ENCODE peak calls at places on chromosomes 5 and 9, in four cellular contexts. One of them, this sample, is unnamed.

GRCh38 chr9:91451431-91452270 is 28.0 kb upstream of the NFIL3 start:
- DNase-seq in MM.1S: no peak
- DNase-seq in astrocyte of the spinal cord: no peak
- DNase-seq in left lung: no peak
- DNase-seq in this sample: no peak

GRCh38 chr5:122051569-122051968 is 26.5 kb downstream of the LOX start:
- DNase-seq in MM.1S: no peak
- DNase-seq in astrocyte of the spinal cord: no peak
- DNase-seq in left lung: no peak
- DNase-seq in this sample: no peak

GRCh38 chr5:80864706-80865435 is 95.3 kb upstream of the RASGRF2 start:
- DNase-seq in MM.1S: no peak
- DNase-seq in astrocyte of the spinal cord: no peak
- DNase-seq in left lung: no peak
- DNase-seq in this sample: no peak

GRCh38 chr5:134142088-134142487 is 27.6 kb downstream of the TCF7 start:
- DNase-seq in MM.1S: no peak
- DNase-seq in astrocyte of the spinal cord: no peak
- DNase-seq in left lung: no peak
- DNase-seq in this sample: no peak

GRCh38 chr5:159777049-159777448 is 139.2 kb upstream of the ADRA1B start:
- DNase-seq in MM.1S: no peak
- DNase-seq in astrocyte of the spinal cord: no peak
- DNase-seq in left lung: no peak
- DNase-seq in this sample: no peak

GRCh38 chr9:38620483-38621433 is at the start of gene ANKRD18A:
- DNase-seq in MM.1S: peak
- DNase-seq in astrocyte of the spinal cord: peak
- DNase-seq in left lung: peak
- DNase-seq in this sample: no peak

GRCh38 chr5:170278611-170279500 is 18.7 kb downstream of the LCP2 start:
- DNase-seq in MM.1S: peak
- DNase-seq in astrocyte of the spinal cord: no peak
- DNase-seq in left lung: peak
- DNase-seq in this sample: peak

GRCh38 chr9:80175286-80175906 is 603.6 kb downstream of the TLE4 start:
- DNase-seq in MM.1S: peak
- DNase-seq in astrocyte of the spinal cord: peak
- DNase-seq in left lung: no peak
- DNase-seq in this sample: no peak

GRCh38 chr9:124783830-124784229 is 6.9 kb downstream of the OLFML2A start:
- DNase-seq in MM.1S: no peak
- DNase-seq in astrocyte of the spinal cord: no peak
- DNase-seq in left lung: no peak
- DNase-seq in this sample: no peak

GRCh38 chr5:78557601-78558000 is 91.0 kb downstream of the LHFPL2 start:
- DNase-seq in MM.1S: no peak
- DNase-seq in astrocyte of the spinal cord: no peak
- DNase-seq in left lung: no peak
- DNase-seq in this sample: no peak
- TF ChIP-seq CTCF in MM.1S: no peak
- TF ChIP-seq CTCF in astrocyte of the spinal cord: no peak
- TF ChIP-seq CTCF in left lung: no peak
- TF ChIP-seq CTCF in this sample: no peak

GRCh38 chr5:1874348-1874747 is 8.4 kb downstream of the IRX4 start:
- DNase-seq in MM.1S: no peak
- DNase-seq in astrocyte of the spinal cord: no peak
- DNase-seq in left lung: no peak
- DNase-seq in this sample: no peak
- H3K4me3 ChIP-seq in MM.1S: no peak
- H3K4me3 ChIP-seq in astrocyte of the spinal cord: no peak
- H3K4me3 ChIP-seq in left lung: no peak
- H3K4me3 ChIP-seq in this sample: no peak

GRCh38 chr9:107127608-107128007 is 155.5 kb upstream of the RAD23B start:
- DNase-seq in MM.1S: no peak
- DNase-seq in astrocyte of the spinal cord: no peak
- DNase-seq in left lung: no peak
- DNase-seq in this sample: no peak
- TF ChIP-seq CTCF in MM.1S: no peak
- TF ChIP-seq CTCF in astrocyte of the spinal cord: peak
- TF ChIP-seq CTCF in left lung: no peak
- TF ChIP-seq CTCF in this sample: no peak

DNA sequence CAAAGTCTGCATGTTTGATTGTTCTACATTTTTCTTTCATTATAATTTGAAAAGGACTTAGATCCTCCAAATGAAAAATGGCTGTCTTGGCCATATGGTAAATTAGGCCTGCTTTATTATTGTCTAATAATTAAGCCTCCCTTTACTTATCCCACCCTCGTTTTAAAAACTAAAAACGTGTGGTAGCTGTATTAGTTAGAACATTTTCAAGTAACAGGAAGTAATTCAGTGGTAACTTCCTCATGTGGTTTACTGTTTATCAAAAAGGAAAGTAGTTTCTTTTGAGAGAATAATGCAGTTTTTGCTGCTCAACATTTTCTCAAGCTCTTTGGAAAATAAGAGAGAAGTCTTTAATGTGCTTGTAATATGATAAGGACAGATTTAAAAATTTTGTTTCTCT is 26.0 kb downstream of the ZCCHC7 start:
- DNase-seq in MM.1S: peak
- DNase-seq in astrocyte of the spinal cord: no peak
- DNase-seq in left lung: no peak
- DNase-seq in this sample: no peak
- H3K4me3 ChIP-seq in MM.1S: peak
- H3K4me3 ChIP-seq in astrocyte of the spinal cord: no peak
- H3K4me3 ChIP-seq in left lung: no peak
- H3K4me3 ChIP-seq in this sample: no peak

GRCh38 chr9:72254881-72255545 is 105.8 kb downstream of the GDA start:
- DNase-seq in MM.1S: no peak
- DNase-seq in astrocyte of the spinal cord: no peak
- DNase-seq in left lung: no peak
- DNase-seq in this sample: no peak
- TF ChIP-seq CTCF in MM.1S: no peak
- TF ChIP-seq CTCF in astrocyte of the spinal cord: no peak
- TF ChIP-seq CTCF in left lung: no peak
- TF ChIP-seq CTCF in this sample: no peak

GRCh38 chr5:9186069-9186468 is 359.8 kb downstream of the SEMA5A start:
- DNase-seq in MM.1S: no peak
- DNase-seq in astrocyte of the spinal cord: no peak
- DNase-seq in left lung: no peak
- DNase-seq in this sample: no peak
- H3K4me3 ChIP-seq in MM.1S: no peak
- H3K4me3 ChIP-seq in astrocyte of the spinal cord: no peak
- H3K4me3 ChIP-seq in left lung: no peak
- H3K4me3 ChIP-seq in this sample: no peak

DNA sequence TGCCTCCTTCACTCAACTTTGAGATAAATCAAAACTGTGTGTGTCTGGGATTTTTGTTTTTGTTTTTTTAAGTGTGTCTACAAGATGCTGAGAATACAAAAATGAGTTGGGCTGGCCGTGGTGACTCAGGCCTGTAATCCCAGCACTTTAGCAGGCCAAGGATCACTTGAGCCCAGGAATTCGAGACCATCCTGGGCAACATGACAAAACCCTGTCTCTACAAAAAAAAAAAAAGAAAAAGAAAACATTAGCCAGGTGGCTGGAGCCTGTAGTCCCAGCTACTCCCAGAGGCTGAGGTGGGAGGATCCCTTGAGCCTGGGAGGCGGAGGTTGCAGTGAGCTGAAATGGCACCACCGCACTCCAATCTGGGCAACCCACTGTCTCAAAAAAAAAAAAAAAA is 21.0 kb downstream of the HNRNPK start:
- DNase-seq in MM.1S: no peak
- DNase-seq in astrocyte of the spinal cord: peak
- DNase-seq in left lung: no peak
- DNase-seq in this sample: no peak
- TF ChIP-seq CTCF in MM.1S: no peak
- TF ChIP-seq CTCF in astrocyte of the spinal cord: no peak
- TF ChIP-seq CTCF in left lung: no peak
- TF ChIP-seq CTCF in this sample: no peak

GRCh38 chr5:167642779-167643517 is 648.5 kb upstream of the WWC1 start:
- DNase-seq in MM.1S: no peak
- DNase-seq in astrocyte of the spinal cord: peak
- DNase-seq in left lung: no peak
- DNase-seq in this sample: no peak
- H3K4me3 ChIP-seq in MM.1S: no peak
- H3K4me3 ChIP-seq in astrocyte of the spinal cord: no peak
- H3K4me3 ChIP-seq in left lung: no peak
- H3K4me3 ChIP-seq in this sample: no peak

This sample was measured in esophagus squamous epithelium.